ENCODE peak calls at places on chromosomes 12 and 14, in four cellular contexts. One of them, this sample, is unnamed.

GRCh38 chr14:34873591-34874385 is 1.4 kb downstream of the BAZ1A start:
- DNase-seq in K562: peak
- DNase-seq in HepG2: no peak
- DNase-seq in HCT116: peak
- DNase-seq in this sample: peak

GRCh38 chr14:28468191-28469151 is 298.1 kb upstream of the FOXG1 start:
- DNase-seq in HCT116: no peak
- DNase-seq in HepG2: no peak
- DNase-seq in K562: no peak
- DNase-seq in this sample: no peak

GRCh38 chr14:54617467-54617866 is 50.5 kb downstream of the SAMD4A start:
- DNase-seq in K562: no peak
- DNase-seq in HCT116: no peak
- DNase-seq in HepG2: no peak
- DNase-seq in this sample: no peak

GRCh38 chr14:81766597-81766996 is 232.9 kb upstream of the SEL1L start:
- DNase-seq in HepG2: no peak
- DNase-seq in K562: no peak
- DNase-seq in HCT116: no peak
- DNase-seq in this sample: no peak

GRCh38 chr14:54796961-54797360 is 105.7 kb downstream of the GCH1 start:
- DNase-seq in K562: no peak
- DNase-seq in HepG2: no peak
- DNase-seq in HCT116: no peak
- DNase-seq in this sample: no peak

GRCh38 chr12:19005257-19005801 is 124.2 kb upstream of the PLEKHA5 start:
- DNase-seq in HCT116: no peak
- DNase-seq in HepG2: no peak
- DNase-seq in K562: no peak
- DNase-seq in this sample: no peak

GRCh38 chr14:97120204-97121120 is 323.3 kb downstream of the VRK1 start:
- DNase-seq in HCT116: no peak
- DNase-seq in HepG2: no peak
- DNase-seq in K562: no peak
- DNase-seq in this sample: no peak

GRCh38 chr12:46267618-46268348 is 1.1 kb downstream of the SLC38A1 start:
- DNase-seq in K562: peak
- DNase-seq in HepG2: no peak
- DNase-seq in HCT116: no peak
- DNase-seq in this sample: peak

GRCh38 chr14:51014625-51015024 is 70.3 kb upstream of the PYGL start:
- DNase-seq in K562: no peak
- DNase-seq in HepG2: no peak
- DNase-seq in HCT116: no peak
- DNase-seq in this sample: no peak

GRCh38 chr14:42994001-42994736 is 1387.5 kb downstream of the LRFN5 start:
- DNase-seq in K562: no peak
- DNase-seq in HepG2: no peak
- DNase-seq in HCT116: no peak
- DNase-seq in this sample: no peak

GRCh38 chr12:109291531-109292341 is 17.3 kb downstream of the FOXN4 start:
- DNase-seq in K562: no peak
- DNase-seq in HCT116: no peak
- DNase-seq in HepG2: no peak
- DNase-seq in this sample: peak

GRCh38 chr12:3743803-3744202 is 9.1 kb downstream of the CRACR2A start:
- DNase-seq in HepG2: no peak
- DNase-seq in K562: no peak
- DNase-seq in HCT116: no peak
- DNase-seq in this sample: no peak

GRCh38 chr12:127680516-127680915 is 586.5 kb upstream of the TMEM132C start:
- DNase-seq in HCT116: no peak
- DNase-seq in HepG2: no peak
- DNase-seq in K562: no peak
- DNase-seq in this sample: no peak

DNA sequence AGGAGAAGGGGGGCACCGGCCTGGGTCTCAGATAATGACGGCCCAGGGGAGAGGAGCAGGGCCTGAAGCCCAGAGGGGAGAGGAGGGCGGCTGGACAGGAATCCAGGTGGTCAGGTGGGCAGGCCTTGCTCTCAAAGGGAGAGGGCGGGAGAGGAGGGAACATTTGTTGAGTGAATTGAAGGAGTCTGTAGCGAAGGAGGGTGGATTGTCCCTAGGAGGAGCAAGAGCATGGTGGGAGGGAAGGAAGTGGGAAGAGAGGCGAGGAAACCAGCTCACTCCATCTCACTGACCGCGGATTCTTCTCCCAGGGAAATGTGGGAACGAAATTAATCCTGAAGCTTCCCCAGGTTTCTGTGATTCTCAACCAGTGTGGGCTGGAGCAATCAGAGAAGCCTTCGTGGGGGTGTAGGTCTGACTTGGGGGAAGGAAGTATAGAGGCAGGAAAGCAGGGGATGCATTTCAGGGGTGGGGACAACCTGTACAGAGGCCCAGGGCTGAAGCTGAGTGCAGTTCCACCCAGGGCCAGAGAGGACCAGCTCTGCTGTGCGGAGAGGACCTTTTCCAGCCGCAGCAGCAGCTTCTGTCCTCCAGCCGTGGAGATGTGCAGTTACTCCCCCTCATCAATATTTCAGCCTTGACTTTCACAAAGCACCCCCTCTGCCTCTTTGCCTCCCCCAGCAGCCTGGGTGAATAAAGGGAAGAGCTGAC is 100.9 kb downstream of the CHST11 start:
- DNase-seq in K562: no peak
- DNase-seq in HCT116: no peak
- DNase-seq in HepG2: no peak
- DNase-seq in this sample: no peak
- TF ChIP-seq ELF1 in K562: no peak
- TF ChIP-seq ELF1 in HCT116: no peak
- TF ChIP-seq ELF1 in HepG2: no peak
- TF ChIP-seq ELF1 in this sample: no peak

GRCh38 chr14:22478670-22479069 is 110.4 kb downstream of the DAD1 start:
- DNase-seq in HepG2: no peak
- DNase-seq in HCT116: no peak
- DNase-seq in K562: no peak
- DNase-seq in this sample: no peak
- TF ChIP-seq ELF1 in HepG2: no peak
- TF ChIP-seq ELF1 in HCT116: no peak
- TF ChIP-seq ELF1 in K562: no peak
- TF ChIP-seq ELF1 in this sample: no peak

GRCh38 chr12:123813349-123813748 is 51.2 kb downstream of the DNAH10 start:
- DNase-seq in HepG2: no peak
- DNase-seq in K562: no peak
- DNase-seq in HCT116: no peak
- DNase-seq in this sample: no peak
- TF ChIP-seq ELF1 in HepG2: no peak
- TF ChIP-seq ELF1 in K562: no peak
- TF ChIP-seq ELF1 in HCT116: no peak
- TF ChIP-seq ELF1 in this sample: no peak

DNA sequence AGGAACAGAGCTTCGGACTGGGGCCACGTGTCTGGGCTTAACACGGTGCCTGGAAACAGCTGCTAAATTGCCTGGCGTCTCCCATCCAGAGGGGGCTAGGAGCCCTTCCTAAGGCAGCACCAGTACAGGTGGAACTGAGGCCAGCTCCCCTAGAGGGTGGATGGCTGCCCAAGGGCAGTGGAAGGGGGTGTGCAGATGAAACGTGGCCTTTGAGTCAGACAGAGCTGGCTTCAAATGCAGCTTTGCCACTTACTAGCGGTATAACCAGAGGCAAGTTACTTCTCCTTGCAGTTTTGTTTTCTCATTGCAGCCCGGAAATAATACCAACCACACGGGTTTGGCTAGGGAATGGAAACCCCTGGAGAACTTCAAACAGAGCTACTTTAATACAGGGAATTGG is 59.3 kb upstream of the SLC24A4 start:
- DNase-seq in K562: no peak
- DNase-seq in HCT116: no peak
- DNase-seq in HepG2: no peak
- DNase-seq in this sample: no peak
- TF ChIP-seq ELF1 in K562: no peak
- TF ChIP-seq ELF1 in HCT116: no peak
- TF ChIP-seq ELF1 in HepG2: no peak
- TF ChIP-seq ELF1 in this sample: no peak